ENCODE peak calls at places on chromosome 14, in seven cellular contexts. A is activated T-cell treated with anti-CD3 and anti-CD28 coated beads, Interleukin-2, amount 50 U/mL, for 48 hours; Y is cardiac fibroblast; D is M059J; C is fibroblast of the aortic adventitia; U is GM12891; H is Right ventricle myocardium superior. M is an unnamed sample.
A peak's percentile ranks its signal among the peaks of the same experiment; 100 is the strongest.

GRCh38 chr14:61754627-61755381 is 7.4 kb upstream of the SNAPC1 start:
- DNase-seq in A (no peak), Y (peak; percentile 72), D (peak; percentile 37), C (no peak), U (no peak), H (no peak), M (no peak)

GRCh38 chr14:72649603-72650227 is 244.2 kb downstream of the DPF3 start:
- DNase-seq in A (no peak), Y (no peak), D (no peak), C (no peak), U (no peak), H (no peak), M (no peak)

GRCh38 chr14:99596772-99597171 is 7.2 kb downstream of the CCDC85C start:
- DNase-seq in A (no peak), Y (no peak), D (no peak), C (no peak), U (no peak), H (no peak), M (no peak)

GRCh38 chr14:102723650-102724049 is 53.6 kb upstream of the TRAF3 start:
- DNase-seq in A (no peak), Y (no peak), D (no peak), C (no peak), U (no peak), H (no peak), M (no peak)

GRCh38 chr14:78713716-78714115 is 543.5 kb downstream of the NRXN3 start:
- DNase-seq in A (no peak), Y (no peak), D (no peak), C (no peak), U (no peak), H (no peak), M (no peak)

GRCh38 chr14:99687284-99688209 is 3.4 kb downstream of the CYP46A1 start:
- DNase-seq in A (peak; percentile 38), Y (no peak), D (no peak), C (no peak), U (no peak), H (no peak), M (peak; percentile 1)

GRCh38 chr14:60094306-60094897 is 2.7 kb downstream of the PCNX4 start:
- DNase-seq in A (peak; percentile 29), Y (peak; percentile 78), D (peak; percentile 90), C (peak; percentile 44), U (no peak), H (no peak), M (no peak)

GRCh38 chr14:54148251-54148650 is 191.6 kb upstream of the BMP4 start:
- DNase-seq in A (no peak), Y (peak; percentile 34), D (peak; percentile 22), C (peak; percentile 62), U (no peak), H (no peak), M (no peak)

GRCh38 chr14:43480961-43481360 is 1026.1 kb downstream of the FSCB start:
- DNase-seq in A (no peak), Y (no peak), D (no peak), C (no peak), U (no peak), H (no peak), M (no peak)

GRCh38 chr14:24215495-24216344 is at the start of gene MDP1:
- DNase-seq in A (peak; percentile 85), Y (peak; percentile 84), D (peak; percentile 85), C (peak; percentile 81), U (peak; percentile 69), H (peak; percentile 93), M (peak; percentile 81)

GRCh38 chr14:48937796-48938195 is 648.4 kb downstream of the RPS29 start:
- DNase-seq in A (no peak), Y (peak; percentile 0), D (peak; percentile 18), C (no peak), U (no peak), H (no peak), M (peak; percentile 82)

GRCh38 chr14:24369463-24369862 is 1.5 kb downstream of the NFATC4 start:
- DNase-seq in A (no peak), Y (no peak), D (no peak), C (no peak), U (no peak), H (no peak), M (no peak)

GRCh38 chr14:90732142-90732541 is 84.1 kb downstream of the TTC7B start:
- DNase-seq in A (no peak), Y (no peak), D (no peak), C (no peak), U (no peak), H (no peak), M (no peak)

GRCh38 chr14:38481939-38482678 is 226.2 kb upstream of the CLEC14A start:
- DNase-seq in A (no peak), Y (peak; percentile 81), D (peak; percentile 67), C (peak; percentile 18), U (no peak), H (no peak), M (no peak)

M was measured in NCI-H526 treated with DMSO at 0.1 percent for 48 hours.